ENCODE peak calls at places on chromosomes 2 and 18, in five cellular contexts. G, W, M, R and V are unnamed samples.

GRCh38 chr2:43845181-43845580 is 6.4 kb downstream of the ABCG8 start:
- DNase-seq in G (no peak), W (no peak), M (no peak), R (no peak), V (no peak)

GRCh38 chr18:36095936-36096519 is 28.7 kb upstream of the RPRD1A start:
- DNase-seq in G (peak; percentile 72), W (peak; percentile 48), M (peak; percentile 71), R (peak; percentile 67), V (peak; percentile 58)

GRCh38 chr2:95278637-95279225 is 4.5 kb downstream of the PROM2 start:
- DNase-seq in G (no peak), W (no peak), M (no peak), R (no peak), V (no peak)

GRCh38 chr2:200252661-200253067 is 53.8 kb upstream of the SPATS2L start:
- DNase-seq in G (no peak), W (peak; percentile 29), M (no peak), R (no peak), V (no peak)

GRCh38 chr2:227033471-227034148 is 130.4 kb downstream of the COL4A4 start:
- DNase-seq in G (peak; percentile 86), W (peak; percentile 52), M (peak; percentile 4), R (peak; percentile 76), V (peak; percentile 37)

GRCh38 chr18:79779700-79780190 is 18.0 kb upstream of the KCNG2 start:
- DNase-seq in G (no peak), W (no peak), M (no peak), R (no peak), V (no peak)

GRCh38 chr2:73685770-73686438 is 43.7 kb upstream of the NAT8 start:
- DNase-seq in G (no peak), W (no peak), M (no peak), R (no peak), V (no peak)

GRCh38 chr18:79925656-79925979 is 25.8 kb downstream of the SLC66A2 start:
- DNase-seq in G (no peak), W (no peak), M (no peak), R (no peak), V (no peak)

GRCh38 chr18:62778976-62779869 is 63.9 kb downstream of the PHLPP1 start:
- DNase-seq in G (peak; percentile 54), W (no peak), M (no peak), R (peak; percentile 37), V (no peak)

GRCh38 chr2:116879646-116880045 is 934.8 kb upstream of the DDX18 start:
- DNase-seq in G (no peak), W (no peak), M (no peak), R (no peak), V (no peak)

GRCh38 chr18:35059280-35059927 is 18.2 kb downstream of the MAPRE2 start:
- DNase-seq in G (no peak), W (no peak), M (no peak), R (no peak), V (no peak)

GRCh38 chr2:241373449-241373848 is 17.4 kb downstream of the FARP2 start:
- DNase-seq in G (no peak), W (no peak), M (no peak), R (no peak), V (peak; percentile 48)

GRCh38 chr18:52339891-52340371 is at the start of gene DCC:
- DNase-seq in G (peak; percentile 82), W (peak; percentile 43), M (no peak), R (peak; percentile 87), V (no peak)

GRCh38 chr18:54357082-54357659 is 487 bp downstream of the STARD6 start:
- DNase-seq in G (no peak), W (no peak), M (no peak), R (no peak), V (peak; percentile 16)

GRCh38 chr18:26548144-26549102 is at the start of gene KCTD1:
- DNase-seq in G (peak; percentile 95), W (peak; percentile 80), M (peak; percentile 56), R (peak; percentile 93), V (peak; percentile 89)

GRCh38 chr2:75464348-75464946 is 96.3 kb downstream of the EVA1A start:
- DNase-seq in G (no peak), W (peak; percentile 60), M (peak; percentile 3), R (no peak), V (peak; percentile 5)

GRCh38 chr2:23532311-23533013 is 147.5 kb downstream of the KLHL29 start:
- DNase-seq in G (no peak), W (no peak), M (no peak), R (no peak), V (no peak)

GRCh38 chr18:39166776-39167175 is 1601.2 kb upstream of the CELF4 start:
- DNase-seq in G (no peak), W (no peak), M (no peak), R (no peak), V (no peak)

GRCh38 chr2:215950009-215950408 is 63.3 kb downstream of the MREG start:
- DNase-seq in G (peak; percentile 83), W (peak; percentile 81), M (peak; percentile 36), R (peak; percentile 51), V (peak; percentile 57)

GRCh38 chr2:105674859-105675541 is 69.7 kb upstream of the NCK2 start:
- DNase-seq in G (no peak), W (no peak), M (no peak), R (no peak), V (no peak)

GRCh38 chr2:178949151-178949550 is 100.8 kb downstream of the CCDC141 start:
- DNase-seq in G (peak; percentile 22), W (no peak), M (no peak), R (no peak), V (no peak)

GRCh38 chr18:48781041-48781989 is 169.4 kb downstream of the SMAD7 start:
- DNase-seq in G (peak; percentile 21), W (no peak), M (no peak), R (peak; percentile 63), V (no peak)

GRCh38 chr2:240024766-240025165 is 376 bp downstream of the NDUFA10 start:
- DNase-seq in G (peak; percentile 39), W (no peak), M (no peak), R (peak; percentile 26), V (peak; percentile 34)

GRCh38 chr18:79510731-79511141 is 115.0 kb downstream of the NFATC1 start:
- DNase-seq in G (no peak), W (no peak), M (no peak), R (no peak), V (no peak)

GRCh38 chr2:1809726-1810125 is 65.4 kb upstream of the PXDN start:
- DNase-seq in G (no peak), W (no peak), M (no peak), R (no peak), V (no peak)

GRCh38 chr18:25164211-25164836 is 187.6 kb downstream of the ZNF521 start:
- DNase-seq in G (no peak), W (no peak), M (no peak), R (no peak), V (peak; percentile 11)
- H3K4me3 ChIP-seq in G (no peak overlapping the region), W (no peak overlapping the region), M (no peak overlapping the region), R (no peak overlapping the region), V (peak overlapping the region; percentile 42)

GRCh38 chr2:8115966-8116365 is 565.9 kb upstream of the ID2 start:
- DNase-seq in G (no peak), W (no peak), M (no peak), R (no peak), V (no peak)

GRCh38 chr2:8115451-8115850 is 566.4 kb upstream of the ID2 start:
- DNase-seq in G (no peak), W (no peak), M (no peak), R (no peak), V (no peak)

GRCh38 chr2:8118940-8119781 is 562.7 kb upstream of the ID2 start:
- DNase-seq in G (no peak), W (no peak), M (no peak), R (no peak), V (no peak)

GRCh38 chr2:8119782-8120551 is 561.9 kb upstream of the ID2 start:
- DNase-seq in G (no peak), W (peak; percentile 90), M (no peak), R (peak; percentile 41), V (no peak)

GRCh38 chr2:8116661-8117060 is 565.2 kb upstream of the ID2 start:
- DNase-seq in G (no peak), W (no peak), M (no peak), R (no peak), V (peak; percentile 83)
- TF ChIP-seq EZH2phosphoT487 in G (no peak), W (no peak), M (no peak), R (no peak), V (no peak)

GRCh38 chr18:46299465-46300004 is 195.3 kb downstream of the HAUS1 start:
- DNase-seq in G (no peak), W (no peak), M (no peak), R (no peak), V (no peak)

GRCh38 chr18:46302866-46303485 is 198.8 kb downstream of the HAUS1 start:
- DNase-seq in G (no peak), W (no peak), M (no peak), R (no peak), V (peak; percentile 10)

GRCh38 chr18:46301081-46301480 is 196.9 kb downstream of the HAUS1 start:
- DNase-seq in G (no peak), W (no peak), M (no peak), R (no peak), V (no peak)

GRCh38 chr18:46298511-46298910 is 194.3 kb downstream of the HAUS1 start:
- DNase-seq in G (no peak), W (no peak), M (no peak), R (no peak), V (no peak)

GRCh38 chr18:46301571-46301970 is 197.4 kb downstream of the HAUS1 start:
- DNase-seq in G (no peak), W (no peak), M (no peak), R (no peak), V (no peak)
- TF ChIP-seq CTCF in G (no peak), W (no peak), M (no peak), R (no peak), V (no peak)

DNA sequence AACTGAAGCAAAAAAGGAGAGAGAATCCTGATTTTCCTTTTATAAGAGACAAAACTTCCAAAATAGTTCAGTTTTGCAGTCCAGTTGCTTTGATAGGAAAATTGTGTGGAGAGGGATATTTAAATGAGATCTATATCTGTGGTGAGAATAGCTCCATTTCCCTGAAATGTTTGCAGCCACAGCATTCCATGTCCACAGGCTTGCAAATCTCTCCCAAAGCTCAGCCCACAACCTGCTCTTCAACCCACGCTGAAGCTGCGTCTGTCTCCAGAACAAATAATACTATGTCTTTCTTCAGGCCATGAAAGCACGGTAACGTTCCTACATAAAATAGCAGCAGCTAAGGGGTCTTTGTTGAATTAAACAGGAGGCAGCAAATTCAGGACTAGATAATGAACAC is 31.8 kb downstream of the TMEM17 start:
- DNase-seq in G (no peak), W (no peak), M (no peak), R (no peak), V (no peak)
- H3K4me3 ChIP-seq in G (no peak overlapping the region), W (no peak overlapping the region), M (no peak overlapping the region), R (no peak overlapping the region), V (no peak overlapping the region)

GRCh38 chr2:234377761-234378341 is 119.0 kb downstream of the ARL4C start:
- DNase-seq in G (no peak), W (no peak), M (no peak), R (peak; percentile 38), V (no peak)
- TF ChIP-seq EZH2phosphoT487 in G (no peak), W (no peak), M (no peak), R (no peak), V (no peak)

GRCh38 chr2:203928849-203929248 is 7.7 kb upstream of the ICOS start:
- DNase-seq in G (peak; percentile 11), W (peak; percentile 38), M (no peak), R (no peak), V (peak; percentile 8)
- TF ChIP-seq CTCF in G (peak; percentile 50), W (peak; percentile 65), M (no peak), R (peak; percentile 14), V (peak; percentile 80)